ENCODE peak calls at places on chromosomes 12 and 14, in six cellular contexts. O, W, Y, K, U and V are unnamed samples.

GRCh38 chr14:55361190-55361589 is 50.4 kb downstream of the ATG14 start:
- DNase-seq in K (no peak), U (no peak), O (no peak), W (no peak), Y (no peak), V (no peak)

GRCh38 chr12:132151145-132151765 is 7.0 kb downstream of the NOC4L start:
- DNase-seq in K (no peak), U (no peak), W (no peak), O (no peak), Y (no peak), V (no peak)

GRCh38 chr12:69440016-69440415 is 30.2 kb upstream of the FRS2 start:
- DNase-seq in Y (no peak), U (no peak), W (no peak), K (peak; percentile 44), O (no peak), V (no peak)

GRCh38 chr14:76546426-76547221 is 170.7 kb downstream of the ESRRB start:
- DNase-seq in Y (no peak), U (no peak), W (peak; percentile 87), K (peak; percentile 29), O (peak; percentile 29), V (peak; percentile 78)

GRCh38 chr12:62631531-62632520 is 165.2 kb downstream of the MON2 start:
- DNase-seq in K (no peak), W (peak; percentile 84), O (peak; percentile 90), U (no peak), Y (peak; percentile 57), V (peak; percentile 75)

GRCh38 chr12:64990991-64991570 is 130.0 kb downstream of the WIF1 start:
- DNase-seq in O (peak; percentile 25), Y (no peak), U (peak; percentile 9), W (no peak), K (peak; percentile 71), V (peak; percentile 54)

GRCh38 chr12:66602483-66603143 is 76.3 kb downstream of the GRIP1 start:
- DNase-seq in K (no peak), U (no peak), W (no peak), O (no peak), Y (no peak), V (no peak)

GRCh38 chr12:7479784-7480183 is 23.8 kb downstream of the CD163 start:
- DNase-seq in Y (no peak), K (no peak), U (no peak), W (no peak), O (peak; percentile 26), V (no peak)

GRCh38 chr14:104724981-104725771 is 1.1 kb downstream of the ADSS1 start:
- DNase-seq in O (peak; percentile 63), Y (no peak), K (peak; percentile 32), W (peak; percentile 84), U (no peak), V (peak; percentile 63)

GRCh38 chr14:102770147-102770909 is 6.9 kb upstream of the TRAF3 start:
- DNase-seq in W (no peak), K (no peak), U (no peak), O (no peak), Y (no peak), V (no peak)

GRCh38 chr12:50557421-50557820 is 52.6 kb downstream of the DIP2B start:
- DNase-seq in Y (no peak), W (no peak), O (peak; percentile 29), U (no peak), K (no peak), V (no peak)

GRCh38 chr12:55681142-55682077 is 26.3 kb downstream of the ITGA7 start:
- DNase-seq in K (peak; percentile 92), O (peak; percentile 76), U (no peak), Y (peak; percentile 47), W (peak; percentile 94), V (peak; percentile 89)

GRCh38 chr12:13368431-13368830 is 171.9 kb downstream of the EMP1 start:
- DNase-seq in W (no peak), O (no peak), Y (no peak), K (no peak), U (no peak), V (no peak)

GRCh38 chr14:73047808-73048207 is 10.5 kb upstream of the RBM25 start:
- DNase-seq in W (no peak), Y (no peak), O (peak; percentile 8), K (no peak), U (no peak), V (no peak)

GRCh38 chr14:72928872-72929271 is 2.6 kb downstream of the DCAF4 start:
- DNase-seq in O (no peak), K (no peak), U (no peak), Y (no peak), W (peak; percentile 22), V (no peak)

GRCh38 chr12:50924439-50925341 is 27.7 kb upstream of the HIGD1C start:
- DNase-seq in O (peak; percentile 81), K (peak; percentile 78), Y (peak; percentile 44), W (peak; percentile 66), U (peak; percentile 96), V (peak; percentile 49)

GRCh38 chr14:85686908-85687307 is 157.0 kb downstream of the FLRT2 start:
- DNase-seq in K (no peak), U (no peak), W (no peak), O (no peak), Y (no peak), V (no peak)

GRCh38 chr12:82097438-82097837 is 260.7 kb downstream of the CCDC59 start:
- DNase-seq in W (peak; percentile 3), K (no peak), O (no peak), U (no peak), Y (no peak), V (no peak)
- H3F3A ChIP-seq in W (no peaks in the 10 kb centered on the region), K (no peaks in the 10 kb centered on the region), O (no peaks in the 10 kb centered on the region), U (no peaks in the 10 kb centered on the region), Y (no peaks in the 10 kb centered on the region), V (no peaks in the 10 kb centered on the region)

DNA sequence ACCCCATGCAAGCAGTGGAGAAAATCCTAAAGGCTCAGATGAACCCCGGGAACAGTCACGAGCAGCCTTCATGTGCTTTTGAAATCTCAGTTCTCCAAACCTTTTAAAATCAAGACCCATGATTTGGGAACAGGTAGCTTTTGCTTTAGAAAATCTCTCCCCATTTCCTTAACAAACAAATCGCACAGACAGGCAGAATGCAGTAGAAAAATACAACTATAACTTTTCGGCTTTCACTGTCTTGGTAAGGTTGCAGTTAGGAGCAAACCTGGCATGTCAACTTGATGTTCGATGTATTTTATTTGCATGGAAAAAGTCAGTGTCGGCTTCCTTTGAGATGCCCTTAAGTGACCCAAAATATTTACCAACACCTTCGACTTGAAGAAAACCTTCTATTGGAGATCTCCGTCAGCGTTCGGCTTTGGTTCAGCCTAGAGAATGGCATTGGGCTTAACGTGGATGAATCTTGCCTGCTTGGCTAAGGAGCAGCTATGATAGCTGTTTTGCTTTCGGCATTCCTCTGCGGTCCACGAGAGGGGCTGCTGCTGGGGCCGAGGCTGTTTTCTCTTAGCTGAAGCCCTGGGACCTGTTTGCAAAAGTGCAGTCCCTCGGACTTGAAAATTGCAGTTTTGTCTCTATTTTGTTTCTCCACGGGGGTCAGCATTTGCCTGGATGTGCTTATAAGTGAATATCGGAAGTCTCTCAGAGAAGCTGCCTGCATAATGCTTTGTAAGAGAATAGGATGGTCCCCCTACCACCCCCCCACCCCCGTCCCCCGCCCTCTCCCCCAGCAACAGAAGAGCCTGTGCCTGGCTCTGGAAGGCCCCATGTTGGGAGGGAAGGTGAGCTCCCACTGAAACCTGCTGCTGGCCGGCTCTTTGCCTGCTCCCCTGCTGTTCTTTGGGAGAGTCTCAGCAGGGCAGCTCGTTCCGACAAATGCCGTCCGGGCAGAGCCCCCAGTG is 122.8 kb downstream of the AACS start:
- DNase-seq in O (no peak), W (peak; percentile 78), U (no peak), Y (no peak), K (peak; percentile 13), V (peak; percentile 65)
- TF ChIP-seq EZH2 in O (peak; percentile 93), W (no peak), U (no peak), Y (no peak), K (no peak), V (no peak)

GRCh38 chr14:50260511-50260910 is 29.1 kb upstream of the SOS2 start:
- DNase-seq in Y (peak; percentile 42), K (peak; percentile 71), W (peak; percentile 59), O (peak; percentile 65), U (peak; percentile 24), V (peak; percentile 26)
- H3F3A ChIP-seq in Y (no peaks in the 10 kb centered on the region), K (no peaks in the 10 kb centered on the region), W (no peaks in the 10 kb centered on the region), O (no peaks in the 10 kb centered on the region), U (no peaks in the 10 kb centered on the region), V (no peaks in the 10 kb centered on the region)

GRCh38 chr12:85280138-85280983 is at the start of gene ALX1:
- DNase-seq in U (no peak), O (peak; percentile 50), K (no peak), Y (no peak), W (peak; percentile 91), V (peak; percentile 89)
- TF ChIP-seq EZH2 in U (no peak), O (no peak), K (no peak), Y (no peak), W (no peak), V (no peak)

GRCh38 chr12:67811437-67812361 is 163.2 kb downstream of the DYRK2 start:
- DNase-seq in U (no peak), K (peak; percentile 84), O (peak; percentile 91), Y (peak; percentile 61), W (no peak), V (no peak)
- H3F3A ChIP-seq in U (no peaks in the 10 kb centered on the region), K (no peaks in the 10 kb centered on the region), O (peaks cover 29% of the 10 kb centered on the region), Y (no peaks in the 10 kb centered on the region), W (no peaks in the 10 kb centered on the region), V (no peaks in the 10 kb centered on the region)

GRCh38 chr12:49332891-49333371 is 4.1 kb downstream of the C1QL4 start:
- DNase-seq in O (no peak), W (peak; percentile 49), U (no peak), Y (no peak), K (no peak), V (no peak)

GRCh38 chr12:49335955-49336644 is 888 bp downstream of the C1QL4 start:
- DNase-seq in Y (no peak), K (no peak), W (peak; percentile 29), U (no peak), O (no peak), V (peak; percentile 29)

GRCh38 chr12:49334226-49334625 is 2.8 kb downstream of the C1QL4 start:
- DNase-seq in W (no peak), U (no peak), O (no peak), Y (no peak), K (no peak), V (no peak)

GRCh38 chr12:49335118-49335954 is 1.7 kb downstream of the C1QL4 start:
- DNase-seq in Y (no peak), W (no peak), U (no peak), K (no peak), O (no peak), V (no peak)

GRCh38 chr12:49334681-49335080 is 2.3 kb downstream of the C1QL4 start:
- DNase-seq in O (no peak), K (no peak), W (no peak), U (no peak), Y (no peak), V (no peak)
- TF ChIP-seq EZH2 in O (no peak), K (no peak), W (peak; percentile 80), U (no peak), Y (no peak), V (no peak)

DNA sequence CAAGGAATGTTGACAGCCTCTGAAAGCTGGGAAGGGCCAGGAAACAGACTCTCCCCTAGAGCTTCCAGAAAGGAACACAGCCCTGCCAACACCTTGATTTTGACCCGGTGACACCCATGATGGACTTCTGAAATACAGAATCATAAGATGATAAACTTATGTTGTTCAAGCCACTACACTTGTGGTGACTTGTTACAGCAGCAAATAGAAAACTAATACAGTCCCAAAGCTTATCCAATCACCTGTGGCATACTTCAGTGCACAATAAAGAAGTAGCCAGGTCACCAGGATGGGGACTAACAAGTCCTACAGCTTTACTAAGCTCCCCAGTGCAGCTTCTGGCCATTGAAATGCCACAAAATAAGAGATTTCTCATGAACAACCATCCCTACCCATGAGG is 5.4 kb downstream of the STON2 start:
- DNase-seq in O (no peak), U (no peak), K (no peak), Y (no peak), W (no peak), V (no peak)
- H3F3A ChIP-seq in O (peaks cover 3% of the 10 kb centered on the region), U (peaks cover 21% of the 10 kb centered on the region), K (peaks cover 5% of the 10 kb centered on the region), Y (peaks cover 9% of the 10 kb centered on the region), W (no peaks in the 10 kb centered on the region), V (no peaks in the 10 kb centered on the region)